ENCODE peak calls at places on chromosome 18, in five cellular contexts. O is head of caudate nucleus, G is NCI-H2029, Q is iris pigment epithelial cell, D is colonic mucosa. Y is an unnamed sample.

GRCh38 chr18:75173125-75173432 is 35.9 kb downstream of the PTGR3 start:
- DNase-seq in Q (peak), O (no peak), D (no peak), G (no peak), Y (no peak)

GRCh38 chr18:54806526-54806925 is 21.8 kb upstream of the RAB27B start:
- DNase-seq in D (no peak), O (no peak), Q (peak), G (no peak), Y (no peak)

GRCh38 chr18:50748243-50749229 is 71.3 kb downstream of the MRO start:
- DNase-seq in O (no peak), Q (no peak), D (no peak), G (no peak), Y (no peak)

GRCh38 chr18:49006641-49007136 is 55.9 kb upstream of the SMAD7 start:
- DNase-seq in O (peak), D (no peak), Q (no peak), G (no peak), Y (no peak)

GRCh38 chr18:48719988-48720654 is 181.3 kb downstream of the CTIF start:
- DNase-seq in O (peak), Q (peak), G (no peak), D (no peak), Y (no peak)

GRCh38 chr18:77178559-77178958 is 46.0 kb upstream of the MBP start:
- DNase-seq in D (no peak), Q (peak), G (no peak), O (no peak), Y (no peak)

GRCh38 chr18:27501651-27502050 is 316.5 kb upstream of the CHST9 start:
- DNase-seq in D (no peak), G (no peak), O (no peak), Q (no peak), Y (no peak)

GRCh38 chr18:32317651-32318050 is 127.8 kb downstream of the MEP1B start:
- DNase-seq in D (no peak), G (no peak), Q (peak), O (no peak), Y (no peak)

GRCh38 chr18:346607-347006 is 78.8 kb upstream of the THOC1 start:
- DNase-seq in D (no peak), Q (no peak), G (no peak), O (no peak), Y (no peak)

GRCh38 chr18:985301-985700 is 80.6 kb downstream of the ADCYAP1 start:
- DNase-seq in O (no peak), G (peak), Q (no peak), D (no peak), Y (no peak)

GRCh38 chr18:7205346-7205745 is 25.5 kb upstream of the LRRC30 start:
- DNase-seq in O (no peak), D (no peak), Q (peak), G (no peak), Y (no peak)

GRCh38 chr18:2884706-2885285 is 38.0 kb downstream of the EMILIN2 start:
- DNase-seq in Q (no peak), G (no peak), O (no peak), D (no peak), Y (no peak)

GRCh38 chr18:68840554-68841263 is 42.8 kb downstream of the CCDC102B start:
- DNase-seq in Q (peak), G (no peak), D (no peak), O (no peak), Y (no peak)

GRCh38 chr18:70295633-70296188 is 6.9 kb downstream of the SOCS6 start:
- DNase-seq in G (no peak), D (no peak), O (no peak), Q (no peak), Y (no peak)

GRCh38 chr18:12597775-12598174 is 60.1 kb downstream of the SPIRE1 start:
- DNase-seq in D (no peak), O (no peak), Q (peak), G (no peak), Y (no peak)

GRCh38 chr18:22900558-22901183 is 32.5 kb upstream of the RBBP8 start:
- DNase-seq in G (peak), Q (no peak), D (no peak), O (peak), Y (no peak)

GRCh38 chr18:55504808-55505207 is 83.2 kb downstream of the TCF4 start:
- DNase-seq in D (no peak), G (no peak), O (no peak), Q (no peak), Y (no peak)

GRCh38 chr18:75923169-75923568 is 495.7 kb upstream of the SMIM21 start:
- DNase-seq in G (no peak), O (no peak), D (no peak), Q (peak), Y (no peak)

GRCh38 chr18:62763101-62763521 is 47.8 kb downstream of the PHLPP1 start:
- DNase-seq in D (no peak), G (no peak), Q (peak), O (no peak), Y (no peak)

GRCh38 chr18:48472610-48473009 is 63.4 kb upstream of the ZBTB7C start:
- DNase-seq in Q (peak), O (no peak), G (no peak), D (no peak), Y (no peak)

GRCh38 chr18:56727399-56727798 is 76.2 kb downstream of the WDR7 start:
- DNase-seq in G (no peak), D (no peak), Q (no peak), O (no peak), Y (no peak)

GRCh38 chr18:78506031-78506461 is 473.6 kb upstream of the SALL3 start:
- DNase-seq in Q (no peak), D (no peak), O (peak), G (no peak), Y (no peak)

GRCh38 chr18:5238371-5238758 is 41.3 kb upstream of the AKAIN1 start:
- DNase-seq in G (no peak), Q (peak), D (peak), O (peak), Y (peak)

GRCh38 chr18:60018801-60019462 is 119.1 kb downstream of the PMAIP1 start:
- DNase-seq in Q (peak), O (no peak), D (no peak), G (no peak), Y (no peak)

GRCh38 chr18:10321576-10321975 is 132.9 kb upstream of the APCDD1 start:
- DNase-seq in D (peak), Q (no peak), O (no peak), G (no peak), Y (no peak)

GRCh38 chr18:22194151-22194598 is 24.8 kb downstream of the GATA6 start:
- DNase-seq in D (peak), G (no peak), O (no peak), Q (no peak), Y (no peak)

GRCh38 chr18:25875574-25875973 is 214.8 kb downstream of the SS18 start:
- DNase-seq in Q (peak), O (no peak), D (no peak), G (peak), Y (no peak)

GRCh38 chr18:63131944-63132818 is 187.4 kb downstream of the BCL2 start:
- DNase-seq in O (no peak), D (no peak), G (no peak), Q (no peak), Y (no peak)

Y was measured in T-helper 1 cell.